ENCODE peak calls at places on chromosomes 16 and 17, in ten cellular contexts. V is pancreas; H is CD8-positive, alpha-beta T cell; W is SK-N-SH; I is fibroblast of lung; U is neuronal stem cell; L is endothelial cell of umbilical vein; K is psoas muscle; S is esophagus muscularis mucosa; A is tibial nerve. Q is an unnamed sample.

GRCh38 chr16:88977845-88978607 is 1.0 kb upstream of the CBFA2T3 start:
- DNase-seq in L (no peak), I (no peak), A (no peak), S (no peak), W (no peak), H (no peak), U (no peak), V (no peak), K (no peak), Q (no peak)

GRCh38 chr16:66248096-66248495 is 118.4 kb upstream of the CDH5 start:
- DNase-seq in K (peak; percentile 80), W (no peak), H (no peak), A (peak; percentile 77), I (peak; percentile 73), U (no peak), V (no peak), S (no peak), L (no peak), Q (peak; percentile 77)

GRCh38 chr17:1060991-1061390 is 64.1 kb downstream of the TIMM22 start:
- DNase-seq in A (no peak), K (peak; percentile 91), H (no peak), L (peak; percentile 93), I (peak; percentile 98), S (no peak), W (no peak), V (no peak), U (no peak), Q (peak; percentile 99)

GRCh38 chr16:3454093-3454492 is 10.6 kb downstream of the NAA60 start:
- DNase-seq in W (no peak), A (no peak), K (no peak), L (no peak), S (no peak), U (no peak), V (no peak), H (no peak), I (no peak), Q (peak; percentile 8)

GRCh38 chr16:79372504-79373184 is 227.9 kb downstream of the MAF start:
- DNase-seq in H (peak; percentile 9), L (no peak), V (no peak), W (no peak), A (peak; percentile 8), K (peak; percentile 23), U (no peak), S (no peak), I (peak; percentile 56), Q (no peak)

GRCh38 chr16:84955427-84955826 is 55.9 kb downstream of the ZDHHC7 start:
- DNase-seq in H (no peak), A (no peak), I (no peak), U (no peak), K (no peak), S (no peak), W (no peak), L (no peak), V (peak; percentile 88), Q (no peak)

GRCh38 chr17:36149296-36149820 is 27.1 kb downstream of the TBC1D3B start:
- DNase-seq in S (peak; percentile 94), U (no peak), I (peak; percentile 18), V (no peak), H (no peak), A (peak; percentile 56), K (peak; percentile 54), W (no peak), L (no peak), Q (peak; percentile 33)

GRCh38 chr17:74513987-74514631 is 17.2 kb downstream of the CD300LB start:
- DNase-seq in H (no peak), A (peak; percentile 61), S (peak; percentile 90), L (peak; percentile 31), I (peak; percentile 50), V (no peak), U (peak; percentile 36), W (no peak), K (no peak), Q (peak; percentile 31)

GRCh38 chr16:81505011-81505660 is 60.5 kb downstream of the CMIP start:
- DNase-seq in H (no peak), W (peak; percentile 69), U (no peak), L (no peak), S (no peak), A (no peak), I (no peak), V (no peak), K (no peak), Q (no peak)

GRCh38 chr17:83069571-83069906 is 9.9 kb upstream of the METRNL start:
- DNase-seq in W (no peak), S (no peak), H (no peak), L (no peak), I (no peak), U (no peak), A (no peak), V (no peak), K (peak; percentile 11), Q (no peak)

GRCh38 chr17:83067071-83067717 is 12.2 kb upstream of the METRNL start:
- DNase-seq in U (no peak), H (no peak), I (no peak), S (no peak), K (peak; percentile 10), A (no peak), W (no peak), L (no peak), V (no peak), Q (no peak)

GRCh38 chr17:83069931-83070374 is 9.5 kb upstream of the METRNL start:
- DNase-seq in I (no peak), U (no peak), K (peak; percentile 8), W (no peak), L (no peak), A (no peak), S (no peak), V (no peak), H (no peak), Q (no peak)

GRCh38 chr17:83067718-83068261 is 11.6 kb upstream of the METRNL start:
- DNase-seq in U (no peak), A (no peak), K (peak; percentile 13), W (peak; percentile 61), S (no peak), I (peak; percentile 17), V (no peak), H (no peak), L (no peak), Q (peak; percentile 16)

DNA sequence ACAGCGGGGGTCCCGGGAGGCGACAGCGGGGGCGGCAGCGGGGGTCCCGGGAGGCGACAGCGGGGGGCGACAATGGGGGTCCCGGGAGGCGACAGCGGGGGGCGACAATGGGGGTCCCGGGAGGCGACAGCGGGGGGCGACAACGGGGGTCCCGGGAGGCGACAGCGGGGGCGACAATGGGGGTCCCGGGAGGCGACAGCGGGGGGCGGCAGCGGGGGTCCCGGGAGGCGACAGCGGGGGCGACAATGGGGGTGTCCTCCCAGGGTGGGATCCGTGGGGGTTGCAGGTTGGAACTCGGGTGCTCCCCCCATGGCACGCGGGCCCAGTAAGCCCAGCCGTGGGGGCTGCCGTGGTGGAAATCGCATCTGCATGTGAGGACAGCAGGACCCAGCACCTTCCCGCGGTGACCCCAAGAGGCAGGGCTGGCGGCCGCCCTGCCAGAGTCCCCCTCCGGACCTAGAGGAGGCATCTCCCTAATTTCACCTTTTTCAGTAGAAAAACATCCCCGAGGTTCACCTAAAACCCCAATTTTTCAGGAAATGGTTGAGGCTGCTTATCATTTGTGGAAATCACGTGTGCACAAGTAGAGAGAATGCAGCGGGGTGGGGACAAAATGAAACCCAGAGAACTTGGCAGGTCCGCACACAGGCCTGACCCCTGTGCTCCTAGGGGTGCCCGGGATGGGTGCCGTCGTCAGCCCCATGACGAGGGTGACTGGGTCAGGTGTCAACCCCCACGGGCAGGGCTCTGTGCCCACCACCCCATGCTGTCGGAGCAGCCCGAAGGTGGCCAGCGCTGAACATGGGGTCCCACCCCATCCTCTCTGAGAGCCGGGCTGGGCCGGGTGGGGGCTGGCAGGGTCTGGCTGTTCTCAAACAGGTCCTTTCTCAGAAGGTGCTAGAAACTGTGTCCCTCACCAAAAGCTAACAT is 10.5 kb upstream of the METRNL start:
- DNase-seq in S (no peak), U (no peak), H (no peak), V (no peak), I (no peak), K (peak; percentile 11), W (no peak), L (no peak), A (no peak), Q (no peak)
- H3K4me3 ChIP-seq in S (no peak overlapping the region), U (no peak overlapping the region), H (no peak overlapping the region), V (no peak overlapping the region), I (no peak overlapping the region), K (no peak overlapping the region), W (no peak overlapping the region), L (no peak overlapping the region), A (no peak overlapping the region), Q (no peak overlapping the region)

DNA sequence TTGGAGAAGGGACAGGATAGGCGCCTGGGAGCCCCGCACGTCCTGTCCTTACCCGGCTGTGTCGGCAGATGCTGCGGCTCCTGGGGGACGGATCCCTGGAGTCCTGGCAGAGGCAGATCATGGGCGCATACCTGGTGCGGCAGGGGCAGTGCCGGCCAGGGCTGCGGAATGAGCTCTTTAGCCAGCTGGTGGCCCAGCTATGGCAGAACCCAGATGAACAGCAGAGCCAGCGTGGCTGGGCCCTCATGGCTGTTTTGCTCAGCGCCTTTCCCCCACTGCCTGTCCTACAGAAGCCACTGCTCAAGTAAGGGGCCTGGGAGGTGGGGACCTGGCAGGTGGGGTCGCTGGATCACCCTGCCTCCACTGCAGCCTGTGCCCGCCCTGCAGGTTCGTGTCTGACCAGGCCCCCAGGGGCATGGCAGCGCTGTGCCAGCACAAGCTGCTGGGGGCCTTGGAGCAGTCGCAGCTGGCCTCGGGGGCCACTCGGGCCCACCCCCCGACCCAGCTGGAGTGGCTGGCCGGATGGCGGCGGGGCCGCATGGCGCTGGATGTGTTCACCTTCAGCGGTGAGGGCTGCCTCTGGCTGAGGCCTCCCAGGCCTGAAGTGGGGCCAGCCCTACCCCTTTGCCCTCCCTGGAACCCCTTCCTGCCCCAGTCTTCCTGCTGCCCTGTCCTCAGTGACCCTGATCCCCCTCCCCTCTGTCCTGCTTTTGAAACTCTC is 20.2 kb upstream of the SMIM5 start:
- DNase-seq in I (no peak), K (no peak), L (no peak), S (no peak), A (no peak), H (no peak), W (no peak), U (no peak), V (no peak), Q (no peak)
- H3K36me3 ChIP-seq in I (no peaks in the 10 kb centered on the region), K (no peaks in the 10 kb centered on the region), L (no peaks in the 10 kb centered on the region), S (peaks cover 77% of the 10 kb centered on the region), A (peaks cover 1% of the 10 kb centered on the region), H (peaks cover 15% of the 10 kb centered on the region), W (no peaks in the 10 kb centered on the region), U (no peaks in the 10 kb centered on the region), V (no peaks in the 10 kb centered on the region), Q (no peaks in the 10 kb centered on the region)

GRCh38 chr17:33709881-33710280 is 416.8 kb upstream of the ASIC2 start:
- DNase-seq in K (no peak), V (no peak), W (peak; percentile 73), A (no peak), S (no peak), H (no peak), U (no peak), I (no peak), L (no peak), Q (no peak)

GRCh38 chr17:33716937-33717336 is 423.8 kb upstream of the ASIC2 start:
- DNase-seq in K (no peak), I (no peak), S (no peak), A (no peak), W (no peak), V (no peak), L (no peak), U (no peak), H (no peak), Q (no peak)

GRCh38 chr17:33712120-33712519 is 419.0 kb upstream of the ASIC2 start:
- DNase-seq in V (no peak), W (no peak), I (no peak), L (no peak), U (no peak), H (no peak), K (no peak), S (no peak), A (no peak), Q (no peak)
- H3K4me3 ChIP-seq in V (no peak overlapping the region), W (no peak overlapping the region), I (no peak overlapping the region), L (no peak overlapping the region), U (no peak overlapping the region), H (no peak overlapping the region), K (no peak overlapping the region), S (no peak overlapping the region), A (no peak overlapping the region), Q (no peak overlapping the region)

GRCh38 chr17:45096141-45096540 is 35.0 kb downstream of the NMT1 start:
- DNase-seq in H (no peak), W (no peak), V (no peak), A (no peak), U (no peak), K (no peak), I (peak; percentile 48), L (peak; percentile 49), S (no peak), Q (peak; percentile 39)
- H3K36me3 ChIP-seq in H (peaks cover 63% of the 10 kb centered on the region), W (peaks cover 58% of the 10 kb centered on the region), V (peaks cover 49% of the 10 kb centered on the region), A (no peaks in the 10 kb centered on the region), U (peaks cover 92% of the 10 kb centered on the region), K (peaks cover 19% of the 10 kb centered on the region), I (peaks cover 30% of the 10 kb centered on the region), L (peaks cover 29% of the 10 kb centered on the region), S (peaks cover 64% of the 10 kb centered on the region), Q (peaks cover 64% of the 10 kb centered on the region)

Q was measured in IMR-90.